ENCODE peak calls at places on chromosomes 13 and 19, in four cellular contexts. A is psoas muscle; C is CD8-positive, alpha-beta T cell; Z is foreskin keratinocyte. U is an unnamed sample.

GRCh38 chr19:38172001-38172400 is 52.0 kb downstream of the DPF1 start:
- DNase-seq in A (peak; percentile 51), C (no peak), Z (no peak), U (no peak)

GRCh38 chr19:14433454-14434156 is 499 bp downstream of the PKN1 start:
- DNase-seq in A (no peak), C (peak; percentile 71), Z (no peak), U (peak; percentile 57)

GRCh38 chr13:80339578-80339840 is 1.4 kb downstream of the SPRY2 start:
- DNase-seq in A (no peak), C (no peak), Z (peak; percentile 23), U (no peak)

GRCh38 chr13:71864981-71865857 is 1.8 kb downstream of the DACH1 start:
- DNase-seq in A (peak; percentile 16), C (peak; percentile 20), Z (peak; percentile 19), U (peak; percentile 17)

GRCh38 chr13:33676045-33676699 is 141.8 kb upstream of the RFC3 start:
- DNase-seq in A (no peak), C (no peak), Z (no peak), U (peak; percentile 75)

GRCh38 chr19:11279505-11280236 is 16.3 kb upstream of the TSPAN16 start:
- DNase-seq in A (no peak), C (peak; percentile 46), Z (no peak), U (no peak)

GRCh38 chr13:43492745-43493144 is 294.0 kb downstream of the ENOX1 start:
- DNase-seq in A (no peak), C (no peak), Z (no peak), U (no peak)

GRCh38 chr13:43360911-43361605 is 337.7 kb downstream of the DNAJC15 start:
- DNase-seq in A (no peak), C (no peak), Z (no peak), U (no peak)

GRCh38 chr13:114107686-114108081 is 24.7 kb downstream of the RASA3 start:
- DNase-seq in A (peak; percentile 75), C (peak; percentile 6), Z (no peak), U (no peak)

GRCh38 chr19:33674575-33675367 is 53.0 kb downstream of the CHST8 start:
- DNase-seq in A (no peak), C (no peak), Z (no peak), U (no peak)

DNA sequence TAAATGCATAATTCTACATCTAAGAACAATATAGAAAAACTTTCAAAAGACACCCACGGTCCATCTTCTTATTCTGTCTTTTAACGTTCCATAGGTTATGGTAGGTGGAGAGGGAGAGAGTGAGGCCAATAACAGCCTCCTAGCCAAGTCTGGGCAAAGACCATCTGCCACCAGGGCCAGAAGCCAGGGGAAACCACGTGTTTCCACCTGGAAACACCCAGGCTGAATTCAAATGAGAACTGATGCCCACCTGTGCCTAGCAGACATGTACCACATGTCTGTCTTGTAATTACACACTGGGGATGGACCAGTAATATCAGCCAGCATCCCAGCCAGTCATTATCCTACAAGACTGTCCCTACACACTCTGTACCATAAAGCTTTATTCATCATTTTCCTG is 1573.1 kb downstream of the EFNB2 start:
- DNase-seq in A (no peak), C (no peak), Z (no peak), U (no peak)
- H3K27ac ChIP-seq in A (no peak overlapping the region), C (no peak overlapping the region), Z (no peak overlapping the region), U (no peak overlapping the region)

GRCh38 chr13:40910324-40911050 is 108.6 kb downstream of the ELF1 start:
- DNase-seq in A (no peak), C (no peak), Z (peak; percentile 61), U (no peak)
- H3K4me1 ChIP-seq in A (no peaks in the 10 kb centered on the region), C (no peaks in the 10 kb centered on the region), Z (peaks cover 23% of the 10 kb centered on the region), U (peaks cover 22% of the 10 kb centered on the region)

DNA sequence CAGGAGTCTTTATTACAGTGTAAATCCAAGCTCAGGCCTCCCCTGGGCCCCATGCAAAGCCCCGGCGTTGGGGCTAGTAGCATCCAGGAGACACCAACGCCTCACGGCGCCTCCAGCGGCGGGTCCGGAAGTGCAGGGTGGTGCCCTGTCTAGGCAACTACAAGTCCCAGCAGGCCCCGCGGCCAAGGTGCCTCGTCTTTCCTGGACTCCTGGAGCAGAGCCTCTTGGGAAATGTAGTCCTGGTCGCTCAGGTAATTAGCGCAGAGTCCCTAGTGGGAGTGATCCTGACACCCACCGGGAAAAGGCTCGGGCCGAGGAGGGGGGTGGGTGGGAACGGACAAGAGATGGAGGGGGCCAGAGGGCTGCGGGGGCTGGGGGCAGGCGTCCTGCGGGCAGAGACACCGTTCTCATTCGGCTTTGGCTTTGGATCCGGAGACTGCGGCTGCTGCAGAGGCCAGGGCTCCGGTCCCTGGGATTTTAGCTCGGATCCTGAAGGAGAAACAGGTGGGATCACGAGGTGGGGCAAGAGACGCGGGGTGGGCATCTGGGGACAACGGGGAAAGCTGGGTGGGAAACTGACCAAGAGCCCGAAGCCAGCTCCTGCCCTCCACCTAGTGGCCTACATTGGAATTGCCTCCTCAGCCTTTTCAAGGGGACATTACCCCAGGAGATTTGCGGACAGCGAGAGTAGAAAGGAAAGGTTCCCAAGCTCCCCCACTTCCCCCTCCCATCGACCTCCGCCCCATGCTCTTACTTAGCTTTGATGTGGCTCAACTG is 11.4 kb downstream of the RTN2 start:
- DNase-seq in A (peak; percentile 98), C (peak; percentile 96), Z (peak; percentile 87), U (peak; percentile 99)
- H3K27ac ChIP-seq in A (peak overlapping the region; percentile 77), C (no peak overlapping the region), Z (no peak overlapping the region), U (peak overlapping the region; percentile 59)

GRCh38 chr19:4910594-4911273 is 1.4 kb downstream of the UHRF1 start:
- DNase-seq in A (peak; percentile 17), C (no peak), Z (peak; percentile 42), U (no peak)
- H3K4me1 ChIP-seq in A (peaks cover 19% of the 10 kb centered on the region), C (peaks cover 57% of the 10 kb centered on the region), Z (peaks cover 23% of the 10 kb centered on the region), U (peaks cover 28% of the 10 kb centered on the region)

DNA sequence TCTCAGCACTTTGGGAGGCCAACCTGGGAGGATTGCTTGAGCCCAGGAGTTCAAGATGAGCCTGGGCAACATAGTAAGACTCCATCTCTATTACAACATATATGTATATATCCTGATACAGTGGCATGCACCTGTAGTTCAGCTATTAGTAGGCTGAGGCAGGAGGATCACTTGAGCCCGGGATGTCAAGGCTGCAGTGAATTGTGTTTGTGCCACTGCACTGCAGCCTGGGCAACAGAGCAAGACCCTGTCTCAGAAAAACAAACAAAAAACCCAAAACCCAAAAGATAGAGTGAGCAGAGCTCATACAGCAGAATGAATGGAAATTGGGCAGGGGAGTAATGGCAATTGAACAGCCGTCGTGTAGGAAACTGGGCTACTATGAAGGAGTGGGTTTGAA is 17.3 kb upstream of the SHKBP1 start:
- DNase-seq in A (no peak), C (no peak), Z (no peak), U (no peak)
- H3K27ac ChIP-seq in A (no peak overlapping the region), C (no peak overlapping the region), Z (no peak overlapping the region), U (no peak overlapping the region)

GRCh38 chr19:39397360-39398296 is 6.5 kb downstream of the MED29 start:
- DNase-seq in A (peak; percentile 92), C (peak; percentile 92), Z (peak; percentile 77), U (peak; percentile 94)
- H3K4me1 ChIP-seq in A (peaks cover 26% of the 10 kb centered on the region), C (peaks cover 51% of the 10 kb centered on the region), Z (peaks cover 18% of the 10 kb centered on the region), U (peaks cover 33% of the 10 kb centered on the region)